ENCODE peak calls at places on chromosome 7, in eight cellular contexts. N is suprapubic skin, G is tibial nerve, W is K562, H is cardiac muscle cell, L is fibroblast of lung, C is thoracic aorta, F is ovary. Y is an unnamed sample.

GRCh38 chr7:47697533-47697932 is 115.6 kb upstream of the TNS3 start:
- DNase-seq in N (peak; percentile 24), G (no peak), W (no peak), H (no peak), L (no peak), C (no peak), F (no peak), Y (peak; percentile 18)

GRCh38 chr7:104328308-104328969 is at the start of gene LHFPL3:
- DNase-seq in N (no peak), G (no peak), W (no peak), H (peak; percentile 26), L (no peak), C (no peak), F (no peak), Y (no peak)

GRCh38 chr7:24732646-24733413 is 24.4 kb downstream of the GSDME start:
- DNase-seq in N (no peak), G (no peak), W (no peak), H (no peak), L (peak; percentile 66), C (no peak), F (no peak), Y (no peak)

GRCh38 chr7:150396426-150397375 is 17.6 kb downstream of the ZNF775 start:
- DNase-seq in N (peak; percentile 60), G (no peak), W (no peak), H (no peak), L (no peak), C (no peak), F (peak; percentile 35), Y (no peak)

GRCh38 chr7:82975811-82976468 is 186.7 kb downstream of the PCLO start:
- DNase-seq in N (no peak), G (no peak), W (no peak), H (no peak), L (no peak), C (no peak), F (no peak), Y (no peak)

GRCh38 chr7:46264646-46265045 is 343.6 kb upstream of the IGFBP3 start:
- DNase-seq in N (no peak), G (no peak), W (no peak), H (no peak), L (no peak), C (no peak), F (no peak), Y (no peak)

GRCh38 chr7:99041526-99041925 is 102.4 kb downstream of the SMURF1 start:
- DNase-seq in N (no peak), G (no peak), W (no peak), H (no peak), L (no peak), C (no peak), F (peak; percentile 44), Y (no peak)

GRCh38 chr7:142811154-142811737 is 40.5 kb downstream of the PRSS2 start:
- DNase-seq in N (no peak), G (no peak), W (peak; percentile 70), H (peak; percentile 49), L (peak; percentile 62), C (no peak), F (no peak), Y (no peak)

GRCh38 chr7:80791509-80791929 is 127.3 kb downstream of the SEMA3C start:
- DNase-seq in N (no peak), G (no peak), W (no peak), H (no peak), L (no peak), C (no peak), F (no peak), Y (no peak)

GRCh38 chr7:14960686-14961085 is 58.1 kb upstream of the DGKB start:
- DNase-seq in N (no peak), G (no peak), W (no peak), H (no peak), L (no peak), C (no peak), F (no peak), Y (no peak)

DNA sequence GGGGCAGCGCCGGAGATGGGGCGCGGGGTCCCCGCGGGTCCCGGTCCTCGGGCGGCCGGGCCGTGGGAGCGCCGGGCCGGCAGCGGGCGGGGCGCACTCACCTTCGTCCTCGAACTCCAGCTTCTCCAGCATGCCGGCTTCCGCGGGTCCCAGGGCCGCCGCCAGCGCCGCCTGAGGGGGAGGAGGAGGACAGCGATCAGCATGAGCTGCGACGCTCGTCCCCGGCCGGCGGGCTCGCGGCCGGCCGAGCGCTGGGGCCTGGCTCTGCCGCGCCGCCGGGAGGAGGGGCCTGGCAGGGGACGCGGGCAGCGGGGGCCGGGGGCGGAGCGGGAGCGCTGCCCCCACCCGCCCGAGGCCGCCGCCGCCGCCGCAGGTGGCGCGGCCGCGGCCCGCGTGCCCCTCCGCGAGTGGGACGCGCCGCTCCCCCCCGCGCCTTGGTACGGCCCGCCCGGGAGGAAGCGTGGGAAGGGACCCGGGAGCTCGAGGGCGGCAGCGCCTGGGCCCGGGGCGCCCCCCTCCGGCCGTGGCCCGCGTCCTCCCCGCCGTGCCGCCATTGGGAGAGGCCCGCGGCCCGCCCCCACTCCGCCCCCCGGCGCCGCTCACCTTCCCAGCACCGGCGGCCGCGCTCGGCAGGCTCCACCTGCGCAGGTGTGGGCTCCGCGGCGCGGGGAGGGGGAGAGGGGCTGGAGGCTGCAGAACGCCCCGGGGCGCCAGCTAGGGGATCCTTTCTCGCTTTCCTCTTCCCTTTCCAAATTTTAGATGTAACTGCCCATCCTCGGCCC is 112.5 kb upstream of the RHEB start:
- DNase-seq in N (peak; percentile 85), G (peak; percentile 41), W (peak; percentile 95), H (peak; percentile 92), L (peak; percentile 69), C (no peak), F (peak; percentile 87), Y (peak; percentile 82)
- TF ChIP-seq CTCF in N (no peak), G (peak; percentile 63), W (peak; percentile 74), H (peak; percentile 14), L (peak; percentile 2), C (no peak), F (peak; percentile 54), Y (no peak)

DNA sequence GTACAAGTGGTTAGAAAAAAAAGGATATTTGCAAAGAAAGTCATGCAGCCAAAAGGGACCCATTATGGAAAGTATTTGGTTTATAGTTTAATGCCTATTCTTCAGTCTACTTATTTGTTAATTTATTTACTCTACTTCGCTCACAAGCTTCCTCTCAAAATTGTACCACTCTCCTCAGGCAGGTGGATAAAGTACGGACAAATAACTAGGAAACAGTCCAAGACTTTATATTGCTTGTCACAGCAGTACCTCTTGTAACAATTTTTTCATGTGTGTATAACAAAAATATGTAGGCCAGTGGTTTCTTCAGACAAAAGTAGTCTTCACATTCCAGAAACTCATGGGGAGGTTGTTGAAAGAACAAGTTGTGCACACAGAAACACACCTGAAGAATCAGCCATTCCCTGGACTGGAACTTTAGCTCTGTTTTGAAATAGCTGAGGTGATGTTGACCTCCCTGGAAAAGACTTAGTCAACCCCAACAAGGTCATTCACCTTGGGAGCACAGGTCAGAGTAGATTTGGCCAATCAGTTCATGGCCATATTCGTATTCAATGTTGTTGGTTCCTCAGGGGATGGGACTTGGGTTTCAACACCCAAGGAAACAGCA is 73.4 kb downstream of the TES start:
- DNase-seq in N (no peak), G (no peak), W (no peak), H (no peak), L (no peak), C (no peak), F (no peak), Y (no peak)
- H3K27ac ChIP-seq in N (no peak overlapping the region), G (no peak overlapping the region), W (no peak overlapping the region), H (no peak overlapping the region), L (no peak overlapping the region), C (no peak overlapping the region), F (no peak overlapping the region), Y (no peak overlapping the region)

GRCh38 chr7:127653396-127653795 is 1.4 kb downstream of the SND1 start:
- DNase-seq in N (no peak), G (no peak), W (no peak), H (no peak), L (no peak), C (no peak), F (no peak), Y (no peak)

GRCh38 chr7:127648986-127649385 is 3.0 kb upstream of the SND1 start:
- DNase-seq in N (no peak), G (no peak), W (no peak), H (no peak), L (no peak), C (no peak), F (no peak), Y (no peak)

GRCh38 chr7:127652333-127653248 is 597 bp downstream of the SND1 start:
- DNase-seq in N (no peak), G (no peak), W (peak; percentile 34), H (no peak), L (peak; percentile 39), C (no peak), F (no peak), Y (no peak)

GRCh38 chr7:127650842-127651555 is 995 bp upstream of the SND1 start:
- DNase-seq in N (no peak), G (no peak), W (no peak), H (no peak), L (peak; percentile 61), C (no peak), F (peak; percentile 30), Y (peak; percentile 45)

GRCh38 chr7:127651556-127652332 is at the start of gene SND1:
- DNase-seq in N (peak; percentile 100), G (peak; percentile 96), W (peak; percentile 100), H (peak; percentile 99), L (peak; percentile 99), C (peak; percentile 98), F (peak; percentile 99), Y (peak; percentile 99)
- H3K9me3 ChIP-seq in N (no peaks in the 10 kb centered on the region), G (no peaks in the 10 kb centered on the region), W (no peaks in the 10 kb centered on the region), H (no peaks in the 10 kb centered on the region), L (no peaks in the 10 kb centered on the region), C (no peaks in the 10 kb centered on the region), F (no peaks in the 10 kb centered on the region), Y (no peaks in the 10 kb centered on the region)

GRCh38 chr7:4244041-4244440 is 438.1 kb upstream of the FOXK1 start:
- DNase-seq in N (no peak), G (no peak), W (no peak), H (no peak), L (no peak), C (no peak), F (no peak), Y (no peak)
- TF ChIP-seq CTCF in N (no peak), G (no peak), W (no peak), H (no peak), L (no peak), C (no peak), F (no peak), Y (no peak)

GRCh38 chr7:100789055-100789454 is 38.3 kb downstream of the EPHB4 start:
- DNase-seq in N (no peak), G (no peak), W (no peak), H (no peak), L (no peak), C (no peak), F (no peak), Y (no peak)
- H3K27ac ChIP-seq in N (no peak overlapping the region), G (no peak overlapping the region), W (no peak overlapping the region), H (no peak overlapping the region), L (no peak overlapping the region), C (no peak overlapping the region), F (no peak overlapping the region), Y (no peak overlapping the region)

DNA sequence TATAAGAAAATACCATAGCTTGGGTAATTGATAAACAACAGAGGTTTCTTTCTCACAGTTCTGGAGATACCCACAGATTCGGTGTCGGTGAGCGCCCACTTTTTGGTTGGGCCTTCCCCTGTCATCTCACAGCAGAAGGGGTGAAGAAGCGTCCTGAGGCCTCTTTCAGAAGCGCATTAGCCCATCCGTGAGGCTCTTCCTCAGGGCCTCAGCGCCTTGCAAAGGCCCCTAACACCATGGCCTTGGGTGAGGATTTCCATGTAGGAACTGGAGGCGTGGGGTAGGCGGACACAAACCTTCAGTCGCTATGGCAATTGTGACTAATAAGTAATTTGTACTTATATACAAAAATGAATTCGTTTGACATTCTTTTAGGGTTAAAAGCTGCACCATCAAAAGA is 316.0 kb downstream of the PTPRN2 start:
- DNase-seq in N (peak; percentile 20), G (no peak), W (no peak), H (no peak), L (no peak), C (no peak), F (no peak), Y (no peak)
- H3K9me3 ChIP-seq in N (no peaks in the 10 kb centered on the region), G (no peaks in the 10 kb centered on the region), W (no peaks in the 10 kb centered on the region), H (no peaks in the 10 kb centered on the region), L (no peaks in the 10 kb centered on the region), C (no peaks in the 10 kb centered on the region), F (no peaks in the 10 kb centered on the region), Y (no peaks in the 10 kb centered on the region)